ENCODE peak calls at places on chromosomes 3 and 15, in ten cellular contexts. A is effector memory CD4-positive, alpha-beta T cell; B is NCI-H524; C is glutamatergic neuron; Z is NCI-H2081; V is ELR; M is left ventricle myocardium superior; Y is putamen; J is astrocyte of the cerebellum; N is activated gamma-delta T cell treated with Interleukin-2 at 50 U/mL for 16 hours. E is an unnamed sample.

GRCh38 chr3:188389711-188390346 is 235.9 kb downstream of the LPP start:
- DNase-seq in A (no peak), B (no peak), C (no peak), Z (no peak), V (no peak), M (peak; percentile 38), Y (peak; percentile 22), J (no peak), N (no peak), E (peak; percentile 5)

GRCh38 chr15:85642693-85643058 is 152.0 kb downstream of the KLHL25 start:
- DNase-seq in A (no peak), B (no peak), C (no peak), Z (no peak), V (no peak), M (peak; percentile 75), Y (no peak), J (peak; percentile 80), N (no peak), E (no peak)

GRCh38 chr3:107753988-107754387 is 231.2 kb downstream of the BBX start:
- DNase-seq in A (no peak), B (no peak), C (no peak), Z (no peak), V (no peak), M (no peak), Y (no peak), J (no peak), N (no peak), E (no peak)

GRCh38 chr3:155393316-155393715 is 99.8 kb upstream of the STRIT1 start:
- DNase-seq in A (no peak), B (no peak), C (no peak), Z (no peak), V (no peak), M (no peak), Y (no peak), J (no peak), N (no peak), E (no peak)

GRCh38 chr3:156211583-156211982 is 91.2 kb downstream of the KCNAB1 start:
- DNase-seq in A (no peak), B (no peak), C (no peak), Z (no peak), V (peak; percentile 84), M (no peak), Y (no peak), J (no peak), N (no peak), E (no peak)

GRCh38 chr3:172749201-172749965 is 1.1 kb upstream of the ECT2 start:
- DNase-seq in A (no peak), B (no peak), C (no peak), Z (peak; percentile 57), V (peak; percentile 97), M (no peak), Y (peak; percentile 12), J (peak; percentile 95), N (no peak), E (no peak)

GRCh38 chr15:74206801-74207281 is 4.3 kb upstream of the STRA6 start:
- DNase-seq in A (no peak), B (peak; percentile 50), C (no peak), Z (no peak), V (no peak), M (no peak), Y (no peak), J (peak; percentile 87), N (no peak), E (no peak)

GRCh38 chr3:29513236-29513635 is 232.4 kb downstream of the RBMS3 start:
- DNase-seq in A (no peak), B (no peak), C (no peak), Z (no peak), V (peak; percentile 13), M (no peak), Y (peak; percentile 25), J (no peak), N (no peak), E (no peak)

GRCh38 chr3:138331143-138331894 is 1.7 kb upstream of the NME9 start:
- DNase-seq in A (no peak), B (no peak), C (no peak), Z (no peak), V (peak; percentile 29), M (no peak), Y (peak; percentile 17), J (no peak), N (no peak), E (no peak)

GRCh38 chr3:159200176-159200575 is 398.3 kb downstream of the MFSD1 start:
- DNase-seq in A (no peak), B (no peak), C (no peak), Z (no peak), V (peak; percentile 94), M (no peak), Y (no peak), J (peak; percentile 74), N (no peak), E (no peak)

GRCh38 chr3:99833833-99834583 is 16.3 kb downstream of the CMSS1 start:
- DNase-seq in A (no peak), B (no peak), C (no peak), Z (no peak), V (no peak), M (no peak), Y (no peak), J (no peak), N (no peak), E (no peak)

GRCh38 chr15:29859981-29860745 is 37.9 kb upstream of the TJP1 start:
- DNase-seq in A (no peak), B (no peak), C (no peak), Z (no peak), V (peak; percentile 82), M (no peak), Y (no peak), J (peak; percentile 83), N (no peak), E (no peak)

GRCh38 chr3:69199942-69200341 is 77.5 kb upstream of the LMOD3 start:
- DNase-seq in A (no peak), B (no peak), C (no peak), Z (no peak), V (no peak), M (no peak), Y (no peak), J (no peak), N (no peak), E (no peak)

GRCh38 chr3:53145109-53146077 is 15.2 kb upstream of the RFT1 start:
- DNase-seq in A (no peak), B (no peak), C (no peak), Z (no peak), V (no peak), M (no peak), Y (no peak), J (no peak), N (no peak), E (no peak)

GRCh38 chr3:194711913-194712312 is 26.2 kb downstream of the FAM43A start:
- DNase-seq in A (no peak), B (no peak), C (no peak), Z (no peak), V (peak; percentile 95), M (no peak), Y (no peak), J (peak; percentile 93), N (no peak), E (no peak)

GRCh38 chr15:74275957-74276356 is 39.8 kb downstream of the CCDC33 start:
- DNase-seq in A (no peak), B (no peak), C (no peak), Z (no peak), V (peak; percentile 14), M (no peak), Y (no peak), J (no peak), N (no peak), E (no peak)

GRCh38 chr3:188196232-188196990 is 42.5 kb downstream of the LPP start:
- DNase-seq in A (no peak), B (no peak), C (no peak), Z (no peak), V (peak; percentile 45), M (no peak), Y (no peak), J (no peak), N (no peak), E (no peak)

GRCh38 chr3:169389211-169389924 is 274.1 kb downstream of the MECOM start:
- DNase-seq in A (no peak), B (no peak), C (no peak), Z (no peak), V (no peak), M (no peak), Y (no peak), J (no peak), N (no peak), E (no peak)

GRCh38 chr3:154852515-154852914 is 227.6 kb upstream of the MME start:
- DNase-seq in A (no peak), B (no peak), C (no peak), Z (no peak), V (peak; percentile 4), M (no peak), Y (no peak), J (no peak), N (no peak), E (no peak)

GRCh38 chr15:83854950-83855707 is 201.2 kb downstream of the ADAMTSL3 start:
- DNase-seq in A (no peak), B (no peak), C (no peak), Z (no peak), V (no peak), M (peak; percentile 51), Y (no peak), J (no peak), N (no peak), E (no peak)

GRCh38 chr15:96484830-96485229 is 154.3 kb downstream of the NR2F2 start:
- DNase-seq in A (no peak), B (no peak), C (no peak), Z (no peak), V (no peak), M (no peak), Y (no peak), J (no peak), N (no peak), E (no peak)

GRCh38 chr15:89984001-89984400 is 17.1 kb upstream of the ZNF710 start:
- DNase-seq in A (no peak), B (no peak), C (no peak), Z (no peak), V (no peak), M (no peak), Y (no peak), J (no peak), N (no peak), E (no peak)

GRCh38 chr3:42010530-42010929 is 48.6 kb upstream of the ULK4 start:
- DNase-seq in A (no peak), B (peak; percentile 84), C (peak; percentile 89), Z (no peak), V (no peak), M (peak; percentile 44), Y (no peak), J (no peak), N (no peak), E (no peak)

GRCh38 chr3:104879919-104880318 is 486.8 kb upstream of the ALCAM start:
- DNase-seq in A (no peak), B (no peak), C (no peak), Z (no peak), V (no peak), M (no peak), Y (no peak), J (no peak), N (no peak), E (no peak)

GRCh38 chr3:151085889-151086483 is 522 bp downstream of the MED12L start:
- DNase-seq in A (no peak), B (no peak), C (peak; percentile 75), Z (peak; percentile 48), V (peak; percentile 41), M (peak; percentile 33), Y (no peak), J (no peak), N (no peak), E (peak; percentile 13)

GRCh38 chr15:42093966-42094365 is 396 bp downstream of the PLA2G4D start:
- DNase-seq in A (no peak), B (no peak), C (no peak), Z (no peak), V (no peak), M (no peak), Y (no peak), J (no peak), N (no peak), E (no peak)

GRCh38 chr3:110459021-110459420 is 612.6 kb upstream of the NECTIN3 start:
- DNase-seq in A (no peak), B (no peak), C (no peak), Z (no peak), V (no peak), M (no peak), Y (no peak), J (peak; percentile 1), N (no peak), E (no peak)

GRCh38 chr3:52346623-52347530 is 30.8 kb downstream of the DNAH1 start:
- DNase-seq in A (no peak), B (no peak), C (no peak), Z (no peak), V (peak; percentile 23), M (peak; percentile 59), Y (no peak), J (peak; percentile 18), N (no peak), E (no peak)